ENCODE peak calls at places on chromosome 10, in eight cellular contexts. K is CD4-positive, alpha-beta T cell; A is fibroblast of mammary gland; M is GM20000; B is transverse colon; L is RWPE1; R is pancreas; E is fibroblast of the aortic adventitia. C is an unnamed sample.

GRCh38 chr10:6256439-6256838 is 53.7 kb downstream of the PFKFB3 start:
- DNase-seq in K (no peak), A (no peak), M (no peak), B (no peak), L (no peak), R (no peak), E (no peak), C (no peak)

GRCh38 chr10:126949161-126949503 is 43.9 kb downstream of the DOCK1 start:
- DNase-seq in K (no peak), A (no peak), M (no peak), B (no peak), L (no peak), R (no peak), E (no peak), C (no peak)

GRCh38 chr10:79073784-79074432 is 5.1 kb downstream of the ZMIZ1 start:
- DNase-seq in K (no peak), A (peak; percentile 60), M (no peak), B (peak; percentile 84), L (no peak), R (peak; percentile 61), E (peak; percentile 31), C (no peak)

GRCh38 chr10:127937915-127938440 is 31.1 kb downstream of the PTPRE start:
- DNase-seq in K (no peak), A (no peak), M (no peak), B (no peak), L (no peak), R (no peak), E (no peak), C (no peak)

GRCh38 chr10:65793738-65794425 is 1132.0 kb upstream of the LRRTM3 start:
- DNase-seq in K (no peak), A (no peak), M (no peak), B (peak; percentile 74), L (no peak), R (peak; percentile 46), E (no peak), C (no peak)

GRCh38 chr10:51092402-51092801 is 18.1 kb downstream of the PRKG1 start:
- DNase-seq in K (no peak), A (peak; percentile 66), M (no peak), B (peak; percentile 63), L (no peak), R (peak; percentile 46), E (peak; percentile 83), C (no peak)

GRCh38 chr10:105247831-105248499 is 606.9 kb downstream of the SORCS3 start:
- DNase-seq in K (no peak), A (no peak), M (no peak), B (no peak), L (no peak), R (no peak), E (peak; percentile 1), C (no peak)

GRCh38 chr10:49290607-49291006 is 8.4 kb upstream of the C10orf71 start:
- DNase-seq in K (no peak), A (peak; percentile 4), M (no peak), B (no peak), L (no peak), R (no peak), E (no peak), C (no peak)

GRCh38 chr10:33559105-33559504 is 224.6 kb upstream of the NRP1 start:
- DNase-seq in K (no peak), A (peak; percentile 96), M (no peak), B (no peak), L (peak; percentile 84), R (no peak), E (peak; percentile 97), C (no peak)

GRCh38 chr10:4847580-4848020 is 21.6 kb downstream of the AKR1E2 start:
- DNase-seq in K (no peak), A (peak; percentile 75), M (no peak), B (no peak), L (peak; percentile 57), R (no peak), E (peak; percentile 91), C (no peak)

GRCh38 chr10:90286406-90286805 is 571.4 kb downstream of the HTR7 start:
- DNase-seq in K (no peak), A (no peak), M (no peak), B (no peak), L (no peak), R (no peak), E (no peak), C (no peak)

GRCh38 chr10:48453451-48454301 is 147.2 kb downstream of the MAPK8 start:
- DNase-seq in K (no peak), A (no peak), M (peak; percentile 20), B (no peak), L (no peak), R (no peak), E (no peak), C (no peak)

GRCh38 chr10:107022600-107023354 is 141.7 kb downstream of the SORCS1 start:
- DNase-seq in K (no peak), A (no peak), M (no peak), B (no peak), L (no peak), R (no peak), E (no peak), C (no peak)

GRCh38 chr10:44898665-44899064 is 12.5 kb upstream of the TMEM72 start:
- DNase-seq in K (no peak), A (no peak), M (no peak), B (no peak), L (no peak), R (no peak), E (no peak), C (no peak)

GRCh38 chr10:61021926-61022325 is 77.9 kb upstream of the RHOBTB1 start:
- DNase-seq in K (no peak), A (no peak), M (no peak), B (no peak), L (no peak), R (no peak), E (no peak), C (no peak)

GRCh38 chr10:91552706-91553105 is 80.2 kb downstream of the PPP1R3C start:
- DNase-seq in K (no peak), A (peak; percentile 27), M (no peak), B (no peak), L (no peak), R (peak; percentile 64), E (peak; percentile 25), C (no peak)

GRCh38 chr10:22010973-22011408 is 7.5 kb upstream of the DNAJC1 start:
- DNase-seq in K (no peak), A (peak; percentile 36), M (no peak), B (no peak), L (no peak), R (no peak), E (peak; percentile 59), C (no peak)
- TF ChIP-seq CTCF in K (peak; percentile 64), A (peak; percentile 28), M (no peak), B (peak; percentile 53), L (no peak), R (no peak), E (peak; percentile 25), C (peak; percentile 98)

DNA sequence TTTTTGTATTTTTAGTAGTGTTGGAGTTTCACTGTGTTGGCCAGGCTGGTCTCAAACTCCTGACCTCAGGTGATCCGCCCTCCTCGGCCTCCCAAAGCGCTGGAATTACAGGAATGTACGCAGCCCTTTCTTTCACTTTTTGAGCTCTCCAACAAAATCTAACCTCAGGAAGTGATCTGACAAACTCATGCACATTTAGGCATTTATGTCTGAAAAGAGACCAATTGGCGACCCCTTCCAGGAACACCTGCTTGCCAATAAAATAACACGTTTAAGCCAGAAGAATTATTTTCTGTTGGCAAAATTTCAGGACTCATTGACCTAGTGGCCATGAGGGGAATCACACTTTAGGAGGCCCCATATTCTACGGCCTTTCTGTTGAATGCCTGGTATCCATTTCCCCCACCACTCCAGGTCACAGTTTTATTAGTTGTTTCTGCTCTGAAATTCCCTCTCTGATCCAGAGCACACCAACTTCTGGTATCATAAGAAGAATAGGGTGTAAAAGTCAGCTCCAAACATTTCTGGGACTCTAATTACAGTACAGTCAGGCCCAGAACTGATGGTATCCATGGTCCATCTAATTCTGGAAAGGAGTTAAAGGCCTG is 65.8 kb upstream of the FRMD4A start:
- DNase-seq in K (no peak), A (peak; percentile 27), M (no peak), B (no peak), L (no peak), R (no peak), E (peak; percentile 71), C (no peak)
- TF ChIP-seq CTCF in K (peak; percentile 12), A (peak; percentile 71), M (no peak), B (peak; percentile 30), L (peak; percentile 22), R (no peak), E (peak; percentile 74), C (peak; percentile 86)

GRCh38 chr10:25226775-25227682 is 52.2 kb downstream of the GPR158 start:
- DNase-seq in K (no peak), A (peak; percentile 51), M (peak; percentile 11), B (peak; percentile 31), L (peak; percentile 19), R (peak; percentile 9), E (peak; percentile 58), C (peak; percentile 52)
- TF ChIP-seq CTCF in K (no peak), A (peak; percentile 80), M (peak; percentile 52), B (peak; percentile 38), L (peak; percentile 74), R (peak; percentile 27), E (peak; percentile 79), C (peak; percentile 55)

DNA sequence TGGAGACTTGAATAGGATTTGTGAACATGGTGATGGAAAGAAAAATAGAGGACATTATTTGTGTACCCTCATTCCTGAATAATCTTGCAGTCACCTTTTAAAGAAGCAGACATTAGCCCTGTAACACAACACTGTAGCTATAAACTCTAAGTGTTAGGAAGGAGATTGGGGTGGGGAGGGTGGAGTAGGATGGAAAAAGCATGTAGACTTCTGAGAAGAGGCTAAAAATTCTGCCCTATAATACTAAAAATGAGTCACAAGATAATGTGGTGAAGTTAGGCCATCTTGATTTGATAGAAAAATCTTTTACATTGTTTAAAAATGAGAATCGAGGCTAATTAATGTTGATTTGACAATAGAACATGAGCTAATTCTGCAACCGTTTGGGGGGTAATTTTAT is 128.8 kb downstream of the LCOR start:
- DNase-seq in K (no peak), A (peak; percentile 20), M (no peak), B (no peak), L (no peak), R (no peak), E (peak; percentile 11), C (no peak)
- TF ChIP-seq CTCF in K (no peak), A (no peak), M (no peak), B (no peak), L (no peak), R (no peak), E (no peak), C (no peak)

DNA sequence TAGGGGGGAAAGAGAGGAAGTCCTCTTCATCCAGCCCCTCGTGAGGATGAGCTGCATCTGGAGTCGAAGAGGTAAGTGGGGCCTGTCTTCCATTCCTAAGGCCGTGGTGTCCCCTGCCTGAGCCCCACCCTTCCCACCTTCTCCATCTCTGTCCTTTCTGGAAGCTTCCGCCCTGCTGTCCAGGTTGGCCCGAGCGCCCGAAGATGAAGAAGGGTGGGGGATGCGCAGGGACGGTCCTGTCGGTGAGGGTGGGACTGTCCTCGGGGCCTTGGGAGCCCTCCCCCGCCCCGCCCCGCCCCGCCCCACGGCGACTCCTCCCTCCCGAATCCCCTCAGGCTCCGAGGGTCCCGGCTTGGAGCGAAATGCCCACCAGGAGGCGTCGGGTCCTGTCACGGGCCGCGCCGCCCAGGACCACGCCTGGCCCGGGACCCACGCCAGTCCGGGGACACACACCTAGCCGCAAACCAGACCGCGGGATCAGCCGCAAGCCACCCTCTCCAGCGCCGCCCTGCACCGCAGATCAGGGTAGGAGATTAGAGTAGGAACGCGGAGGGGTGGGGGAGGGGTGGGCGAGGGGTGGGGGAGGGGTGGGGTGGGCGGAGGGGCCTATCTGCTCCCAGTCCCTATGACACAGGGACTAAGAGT is 15.3 kb downstream of the GPRIN2 start:
- DNase-seq in K (no peak), A (no peak), M (no peak), B (peak; percentile 60), L (no peak), R (peak; percentile 12), E (no peak), C (peak; percentile 80)
- TF ChIP-seq CTCF in K (no peak), A (no peak), M (no peak), B (peak; percentile 13), L (no peak), R (no peak), E (peak; percentile 30), C (peak; percentile 66)